ENCODE peak calls at places on chromosomes 2 and 18, in seven cellular contexts. U, M, H, G, R, T and A are unnamed samples.

GRCh38 chr2:205965707-205966106 is 120.3 kb downstream of the INO80D start:
- DNase-seq in U (no peak), M (no peak), H (no peak), G (no peak), R (no peak), T (no peak), A (no peak)

GRCh38 chr2:68426446-68426845 is 40.6 kb downstream of the FBXO48 start:
- DNase-seq in U (no peak), M (no peak), H (no peak), G (no peak), R (no peak), T (no peak), A (no peak)

GRCh38 chr18:36297419-36298112 is at the start of gene FHOD3:
- DNase-seq in U (peak), M (peak), H (no peak), G (peak), R (peak), T (peak), A (peak)

GRCh38 chr2:200913654-200914053 is 24.5 kb downstream of the NIF3L1 start:
- DNase-seq in U (no peak), M (no peak), H (no peak), G (no peak), R (peak), T (peak), A (peak)

GRCh38 chr2:225399509-225399908 is at the start of gene NYAP2:
- DNase-seq in U (no peak), M (no peak), H (no peak), G (no peak), R (no peak), T (no peak), A (no peak)

GRCh38 chr2:177533253-177533652 is 140.7 kb downstream of the AGPS start:
- DNase-seq in U (no peak), M (peak), H (no peak), G (no peak), R (no peak), T (no peak), A (no peak)

GRCh38 chr2:23900133-23900926 is 26.6 kb downstream of the ATAD2B start:
- DNase-seq in U (no peak), M (no peak), H (no peak), G (no peak), R (peak), T (no peak), A (peak)

GRCh38 chr18:35042389-35043066 is 1.3 kb downstream of the MAPRE2 start:
- DNase-seq in U (no peak), M (no peak), H (no peak), G (no peak), R (no peak), T (peak), A (no peak)

GRCh38 chr2:95231723-95232122 is 24.4 kb downstream of the ZNF892 start:
- DNase-seq in U (peak), M (peak), H (peak), G (peak), R (peak), T (no peak), A (peak)

GRCh38 chr18:77101410-77102245 is 31.0 kb downstream of the MBP start:
- DNase-seq in U (peak), M (peak), H (no peak), G (no peak), R (peak), T (peak), A (peak)

GRCh38 chr18:68234115-68234514 is 480.8 kb downstream of the TMX3 start:
- DNase-seq in U (no peak), M (no peak), H (no peak), G (no peak), R (no peak), T (no peak), A (peak)

GRCh38 chr18:26960901-26961300 is 95.4 kb upstream of the AQP4 start:
- DNase-seq in U (no peak), M (no peak), H (no peak), G (no peak), R (no peak), T (peak), A (no peak)

GRCh38 chr2:50491541-50492114 is 540.3 kb downstream of the NRXN1 start:
- DNase-seq in U (no peak), M (peak), H (no peak), G (peak), R (no peak), T (peak), A (peak)

GRCh38 chr2:32489061-32489460 is 132.2 kb downstream of the BIRC6 start:
- DNase-seq in U (no peak), M (no peak), H (no peak), G (no peak), R (no peak), T (no peak), A (no peak)

GRCh38 chr2:169001116-169001815 is 29.9 kb downstream of the ABCB11 start:
- DNase-seq in U (no peak), M (no peak), H (no peak), G (no peak), R (no peak), T (no peak), A (no peak)

GRCh38 chr2:119838179-119838578 is 78.5 kb downstream of the PTPN4 start:
- DNase-seq in U (no peak), M (no peak), H (no peak), G (no peak), R (no peak), T (no peak), A (no peak)

GRCh38 chr2:119387381-119388129 is 20.8 kb downstream of the DBI start:
- DNase-seq in U (no peak), M (peak), H (no peak), G (no peak), R (no peak), T (peak), A (peak)

GRCh38 chr2:238398577-238398976 is 28.1 kb upstream of the ASB1 start:
- DNase-seq in U (no peak), M (no peak), H (no peak), G (no peak), R (no peak), T (no peak), A (no peak)

GRCh38 chr2:86747708-86748627 is 27.9 kb downstream of the RMND5A start:
- DNase-seq in U (no peak), M (peak), H (no peak), G (no peak), R (no peak), T (peak), A (peak)

GRCh38 chr2:54041135-54041534 is 70.3 kb upstream of the PSME4 start:
- DNase-seq in U (no peak), M (no peak), H (no peak), G (no peak), R (no peak), T (no peak), A (no peak)

GRCh38 chr2:101770672-101771071 is 73.2 kb downstream of the MAP4K4 start:
- DNase-seq in U (no peak), M (peak), H (no peak), G (no peak), R (peak), T (peak), A (peak)

GRCh38 chr18:25814841-25815458 is 275.5 kb downstream of the SS18 start:
- DNase-seq in U (no peak), M (no peak), H (no peak), G (no peak), R (no peak), T (no peak), A (no peak)

GRCh38 chr2:26838121-26838906 is 9.6 kb upstream of the DPYSL5 start:
- DNase-seq in U (no peak), M (peak), H (no peak), G (no peak), R (no peak), T (peak), A (peak)

GRCh38 chr2:73908689-73909652 is 16.2 kb downstream of the ACTG2 start:
- DNase-seq in U (no peak), M (no peak), H (no peak), G (no peak), R (no peak), T (no peak), A (no peak)

GRCh38 chr18:3346487-3346886 is 84.6 kb downstream of the MYL12B start:
- DNase-seq in U (no peak), M (no peak), H (no peak), G (no peak), R (no peak), T (no peak), A (peak)

DNA sequence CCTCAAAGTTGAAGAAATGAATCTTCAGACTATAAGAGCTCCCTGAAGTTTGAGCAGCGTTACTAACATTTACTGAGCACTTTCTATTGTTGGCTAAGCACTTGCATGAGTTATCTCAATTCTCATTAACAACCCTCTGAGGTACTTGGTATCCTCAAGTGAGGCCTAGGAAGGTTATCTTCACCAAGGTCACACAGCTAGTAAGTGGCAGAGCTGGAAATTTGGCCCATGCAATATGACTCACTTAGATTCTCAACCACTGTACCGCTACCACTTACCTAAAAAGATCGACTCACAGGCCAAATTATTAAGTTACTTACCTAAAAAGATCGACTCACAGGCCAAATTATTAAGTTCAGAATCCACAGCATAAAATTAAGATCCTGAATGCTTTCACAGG is 8.7 kb upstream of the METAP1D start:
- DNase-seq in U (no peak), M (no peak), H (no peak), G (no peak), R (no peak), T (no peak), A (no peak)
- H4K8ac ChIP-seq in U (no peak), M (no peak), H (no peak), G (no peak), R (no peak), T (no peak), A (no peak)

DNA sequence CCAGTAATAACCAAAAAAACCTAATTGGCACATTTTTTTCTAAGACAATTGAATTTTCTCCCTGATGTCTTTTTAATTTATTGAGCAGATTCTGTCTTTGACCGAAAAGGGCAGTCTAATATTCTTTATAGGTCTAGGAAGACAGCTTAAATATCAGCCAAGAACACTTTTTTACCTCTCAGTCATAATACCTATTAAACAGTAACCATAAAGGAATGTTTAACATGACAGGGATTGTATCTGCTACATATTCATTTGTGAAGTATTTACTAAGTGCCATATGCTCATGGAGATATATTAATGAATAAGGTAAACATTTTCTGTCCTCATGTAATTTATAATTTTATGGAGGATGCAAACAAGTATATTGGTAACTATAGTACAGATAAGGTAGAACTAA is 3.1 kb upstream of the HTR2B start:
- DNase-seq in U (no peak), M (no peak), H (no peak), G (no peak), R (no peak), T (no peak), A (no peak)
- H4K8ac ChIP-seq in U (no peak), M (no peak), H (no peak), G (no peak), R (no peak), T (no peak), A (no peak)

GRCh38 chr2:197740200-197740599 is 35.0 kb downstream of the MARS2 start:
- DNase-seq in U (no peak), M (no peak), H (no peak), G (no peak), R (no peak), T (no peak), A (no peak)
- H4K8ac ChIP-seq in U (no peak), M (no peak), H (no peak), G (no peak), R (no peak), T (no peak), A (no peak)

DNA sequence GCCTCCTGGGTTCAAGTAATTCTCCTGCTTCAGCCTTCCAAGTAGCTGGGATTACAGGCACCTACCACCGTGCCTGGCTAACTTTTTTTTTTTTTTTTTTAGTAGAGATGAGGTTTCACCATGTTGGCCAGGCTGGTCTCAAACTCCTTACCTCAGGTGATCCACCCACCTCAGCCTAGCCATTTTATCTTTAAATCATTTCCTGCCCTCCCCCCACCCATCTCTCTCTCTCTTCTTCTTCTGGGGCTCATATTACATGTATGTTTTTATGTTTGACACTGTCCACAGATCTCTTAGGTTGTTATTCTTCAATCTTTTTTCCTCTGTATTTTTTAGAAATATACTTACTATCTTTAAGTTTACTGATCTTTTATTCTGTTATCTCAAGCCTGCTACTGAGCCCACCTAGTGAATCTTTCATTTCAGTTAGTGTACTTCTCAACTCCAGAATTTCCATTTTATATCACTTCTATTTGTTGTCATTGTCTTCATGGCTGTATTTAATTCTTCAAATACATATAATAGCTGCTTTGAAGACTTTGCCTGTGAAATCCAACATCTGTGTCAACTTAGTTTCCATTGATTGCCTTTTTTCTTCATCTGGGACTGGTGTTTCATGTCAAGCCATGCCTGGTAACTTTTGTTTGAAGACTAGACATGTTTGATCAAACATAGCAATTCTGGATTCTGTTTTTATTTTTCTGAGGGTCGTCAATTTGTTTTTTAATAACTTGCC is 16.2 kb downstream of the PLB1 start:
- DNase-seq in U (no peak), M (no peak), H (no peak), G (no peak), R (no peak), T (no peak), A (no peak)
- H4K8ac ChIP-seq in U (no peak), M (no peak), H (no peak), G (no peak), R (no peak), T (no peak), A (no peak)

GRCh38 chr2:223270538-223270937 is 218.5 kb downstream of the KCNE4 start:
- DNase-seq in U (no peak), M (no peak), H (no peak), G (no peak), R (no peak), T (no peak), A (no peak)

GRCh38 chr2:223269386-223269785 is 217.4 kb downstream of the KCNE4 start:
- DNase-seq in U (no peak), M (no peak), H (no peak), G (no peak), R (no peak), T (no peak), A (no peak)

GRCh38 chr2:223273995-223274394 is 222.0 kb downstream of the KCNE4 start:
- DNase-seq in U (no peak), M (no peak), H (no peak), G (no peak), R (no peak), T (no peak), A (no peak)
- H4K8ac ChIP-seq in U (no peak), M (no peak), H (no peak), G (no peak), R (no peak), T (no peak), A (no peak)

GRCh38 chr2:234072454-234072853 is 22.0 kb downstream of the SPP2 start:
- DNase-seq in U (no peak), M (no peak), H (no peak), G (no peak), R (no peak), T (no peak), A (no peak)
- H4K8ac ChIP-seq in U (no peak), M (no peak), H (no peak), G (no peak), R (no peak), T (no peak), A (no peak)

GRCh38 chr2:216870508-216871332 is 10.9 kb upstream of the TNP1 start:
- DNase-seq in U (no peak), M (no peak), H (no peak), G (no peak), R (peak), T (no peak), A (no peak)

GRCh38 chr2:216871333-216871934 is 11.6 kb upstream of the TNP1 start:
- DNase-seq in U (no peak), M (no peak), H (no peak), G (no peak), R (no peak), T (no peak), A (peak)

GRCh38 chr2:216872040-216872439 is 12.2 kb upstream of the TNP1 start:
- DNase-seq in U (no peak), M (no peak), H (no peak), G (no peak), R (no peak), T (no peak), A (no peak)

GRCh38 chr2:216873573-216873972 is 13.7 kb upstream of the TNP1 start:
- DNase-seq in U (no peak), M (no peak), H (no peak), G (no peak), R (no peak), T (no peak), A (no peak)

GRCh38 chr2:216872624-216873023 is 12.8 kb upstream of the TNP1 start:
- DNase-seq in U (no peak), M (no peak), H (no peak), G (no peak), R (no peak), T (no peak), A (no peak)
- H4K8ac ChIP-seq in U (no peak), M (no peak), H (no peak), G (no peak), R (no peak), T (no peak), A (no peak)

GRCh38 chr18:74661690-74662089 is 64.0 kb downstream of the ZNF407 start:
- DNase-seq in U (no peak), M (no peak), H (no peak), G (no peak), R (no peak), T (no peak), A (peak)
- H4K8ac ChIP-seq in U (no peak), M (no peak), H (no peak), G (no peak), R (no peak), T (no peak), A (no peak)

GRCh38 chr2:210086930-210087329 is 84.3 kb downstream of the KANSL1L start:
- DNase-seq in U (no peak), M (no peak), H (no peak), G (no peak), R (no peak), T (no peak), A (no peak)
- H4K8ac ChIP-seq in U (no peak), M (no peak), H (no peak), G (no peak), R (no peak), T (no peak), A (no peak)

GRCh38 chr2:194260185-194260584 is 1396.8 kb upstream of the SLC39A10 start:
- DNase-seq in U (no peak), M (peak), H (no peak), G (no peak), R (no peak), T (no peak), A (no peak)

DNA sequence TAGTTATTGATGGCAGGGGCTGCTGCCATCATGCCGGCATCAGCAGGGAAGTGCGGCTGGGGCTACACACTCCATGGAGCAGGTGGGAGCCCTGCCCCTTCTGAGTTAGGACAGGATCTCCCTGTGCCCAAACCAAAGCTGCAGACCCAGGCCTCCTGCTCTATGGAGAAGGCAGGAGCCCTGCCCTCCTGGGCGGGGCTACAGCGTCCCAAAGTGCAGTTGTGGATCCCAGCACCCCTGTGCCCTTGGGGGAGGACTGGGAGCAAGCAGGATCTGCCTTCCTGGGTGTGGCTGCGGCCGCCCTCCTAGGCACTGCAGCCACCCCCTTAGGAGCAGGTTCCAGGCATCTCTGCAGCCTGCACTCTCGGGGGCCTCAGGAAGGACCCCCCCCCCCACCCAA is 1392.4 kb upstream of the SLC39A10 start:
- DNase-seq in U (no peak), M (no peak), H (no peak), G (no peak), R (no peak), T (no peak), A (no peak)
- H4K8ac ChIP-seq in U (no peak), M (no peak), H (no peak), G (no peak), R (no peak), T (no peak), A (no peak)